ENCODE peak calls at places on chromosomes 7 and 10, in six cellular contexts. A is lower lobe of right lung; S is activated CD4-positive, alpha-beta T cell treated with anti-CD3 and anti-CD28 coated beads, Interleukin-2, amount 50 U/mL, for 1 hour; D is sciatic nerve; W is central memory CD8-positive, alpha-beta T cell; Z is H54. O is an unnamed sample.

GRCh38 chr10:99870051-99870730 is 87.8 kb downstream of the ABCC2 start:
- DNase-seq in A (no peak), S (peak; percentile 9), D (no peak), W (no peak), Z (no peak), O (no peak)

GRCh38 chr7:139734395-139734794 is 43.4 kb downstream of the HIPK2 start:
- DNase-seq in A (no peak), S (no peak), D (no peak), W (no peak), Z (no peak), O (no peak)

GRCh38 chr7:1246871-1247526 is 14.3 kb downstream of the UNCX start:
- DNase-seq in A (no peak), S (no peak), D (no peak), W (no peak), Z (no peak), O (no peak)

GRCh38 chr10:21514808-21515580 is 10.5 kb downstream of the SKIDA1 start:
- DNase-seq in A (no peak), S (no peak), D (no peak), W (no peak), Z (no peak), O (no peak)

GRCh38 chr7:36747251-36747968 is 23.1 kb upstream of the AOAH start:
- DNase-seq in A (no peak), S (no peak), D (no peak), W (no peak), Z (peak; percentile 57), O (no peak)

GRCh38 chr7:38518516-38518915 is 112.7 kb downstream of the AMPH start:
- DNase-seq in A (no peak), S (no peak), D (no peak), W (no peak), Z (no peak), O (no peak)

GRCh38 chr10:133325761-133326463 is 10.8 kb downstream of the CALY start:
- DNase-seq in A (peak; percentile 29), S (no peak), D (peak; percentile 56), W (no peak), Z (no peak), O (no peak)

GRCh38 chr7:157477550-157478212 is 140.9 kb downstream of the DNAJB6 start:
- DNase-seq in A (no peak), S (no peak), D (no peak), W (no peak), Z (no peak), O (no peak)

GRCh38 chr10:52864459-52865106 is 92.0 kb upstream of the MBL2 start:
- DNase-seq in A (no peak), S (no peak), D (peak; percentile 72), W (no peak), Z (peak; percentile 80), O (no peak)